ENCODE peak calls at places on chromosome 16, in five cellular contexts. One of them, this sample, is unnamed.

GRCh38 chr16:51907680-51908079 is 639.3 kb downstream of the TOX3 start:
- DNase-seq in WTC11: no peak
- DNase-seq in HCT116: no peak
- DNase-seq in K562: no peak
- DNase-seq in GM12878: no peak
- DNase-seq in this sample: no peak

GRCh38 chr16:49637511-49637910 is 218.4 kb downstream of the ZNF423 start:
- DNase-seq in WTC11: no peak
- DNase-seq in HCT116: no peak
- DNase-seq in K562: no peak
- DNase-seq in GM12878: no peak
- DNase-seq in this sample: no peak

GRCh38 chr16:86862596-86862995 is 284.2 kb downstream of the FOXL1 start:
- DNase-seq in WTC11: no peak
- DNase-seq in HCT116: no peak
- DNase-seq in K562: no peak
- DNase-seq in GM12878: no peak
- DNase-seq in this sample: no peak

GRCh38 chr16:17396762-17397498 is 73.8 kb downstream of the XYLT1 start:
- DNase-seq in WTC11: no peak
- DNase-seq in HCT116: no peak
- DNase-seq in K562: no peak
- DNase-seq in GM12878: no peak
- DNase-seq in this sample: no peak

GRCh38 chr16:14334366-14335105 is 263.4 kb downstream of the MRTFB start:
- DNase-seq in WTC11: no peak
- DNase-seq in HCT116: no peak
- DNase-seq in K562: no peak
- DNase-seq in GM12878: no peak
- DNase-seq in this sample: no peak

GRCh38 chr16:88826070-88826840 is 14.5 kb upstream of the APRT start:
- DNase-seq in WTC11: no peak
- DNase-seq in HCT116: no peak
- DNase-seq in K562: no peak
- DNase-seq in GM12878: no peak
- DNase-seq in this sample: no peak

GRCh38 chr16:66906916-66907836 is 11.5 kb downstream of the CDH16 start:
- DNase-seq in WTC11: no peak
- DNase-seq in HCT116: no peak
- DNase-seq in K562: no peak
- DNase-seq in GM12878: no peak
- DNase-seq in this sample: no peak

GRCh38 chr16:8326234-8326633 is 264.1 kb downstream of the TMEM114 start:
- DNase-seq in WTC11: no peak
- DNase-seq in HCT116: no peak
- DNase-seq in K562: no peak
- DNase-seq in GM12878: no peak
- DNase-seq in this sample: no peak

GRCh38 chr16:80852261-80852872 is 48.0 kb upstream of the CDYL2 start:
- DNase-seq in WTC11: peak
- DNase-seq in HCT116: peak
- DNase-seq in K562: peak
- DNase-seq in GM12878: no peak
- DNase-seq in this sample: peak

GRCh38 chr16:79843631-79844043 is 243.1 kb upstream of the MAF start:
- DNase-seq in WTC11: no peak
- DNase-seq in HCT116: no peak
- DNase-seq in K562: no peak
- DNase-seq in GM12878: peak
- DNase-seq in this sample: no peak

GRCh38 chr16:23148513-23149266 is 562 bp downstream of the USP31 start:
- DNase-seq in WTC11: peak
- DNase-seq in HCT116: no peak
- DNase-seq in K562: peak
- DNase-seq in GM12878: no peak
- DNase-seq in this sample: peak

DNA sequence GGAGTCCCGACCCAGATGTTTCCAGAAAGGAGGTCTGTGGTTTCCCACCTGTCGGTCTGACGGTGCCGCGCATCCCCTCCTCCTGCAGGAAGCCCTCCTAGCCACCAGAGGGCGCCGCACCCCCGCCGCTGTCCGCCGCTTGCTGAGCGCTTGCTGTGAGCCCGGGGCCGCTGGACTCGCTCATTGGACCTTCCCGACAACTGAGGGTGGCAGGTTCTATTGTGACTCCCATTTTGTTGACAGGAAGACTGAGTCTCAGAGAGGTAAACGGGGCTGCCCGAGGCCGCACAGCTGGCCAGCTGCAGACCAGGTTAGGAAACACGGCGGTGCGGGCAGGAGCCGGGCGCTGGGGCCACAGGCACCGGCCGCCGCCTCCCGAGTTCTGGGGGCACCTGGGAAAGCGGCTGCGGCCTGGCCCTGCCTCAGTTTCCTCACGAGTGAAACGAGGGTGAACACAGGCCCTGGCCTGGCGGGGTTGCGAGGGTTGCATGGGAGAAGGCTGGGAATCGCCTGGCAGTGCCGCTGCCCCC is 191.1 kb upstream of the CIBAR2 start:
- DNase-seq in WTC11: peak
- DNase-seq in HCT116: peak
- DNase-seq in K562: peak
- DNase-seq in GM12878: no peak
- DNase-seq in this sample: no peak
- TF ChIP-seq ATF3 in WTC11: no peak
- TF ChIP-seq ATF3 in HCT116: no peak
- TF ChIP-seq ATF3 in K562: no peak
- TF ChIP-seq ATF3 in GM12878: no peak
- TF ChIP-seq ATF3 in this sample: no peak

DNA sequence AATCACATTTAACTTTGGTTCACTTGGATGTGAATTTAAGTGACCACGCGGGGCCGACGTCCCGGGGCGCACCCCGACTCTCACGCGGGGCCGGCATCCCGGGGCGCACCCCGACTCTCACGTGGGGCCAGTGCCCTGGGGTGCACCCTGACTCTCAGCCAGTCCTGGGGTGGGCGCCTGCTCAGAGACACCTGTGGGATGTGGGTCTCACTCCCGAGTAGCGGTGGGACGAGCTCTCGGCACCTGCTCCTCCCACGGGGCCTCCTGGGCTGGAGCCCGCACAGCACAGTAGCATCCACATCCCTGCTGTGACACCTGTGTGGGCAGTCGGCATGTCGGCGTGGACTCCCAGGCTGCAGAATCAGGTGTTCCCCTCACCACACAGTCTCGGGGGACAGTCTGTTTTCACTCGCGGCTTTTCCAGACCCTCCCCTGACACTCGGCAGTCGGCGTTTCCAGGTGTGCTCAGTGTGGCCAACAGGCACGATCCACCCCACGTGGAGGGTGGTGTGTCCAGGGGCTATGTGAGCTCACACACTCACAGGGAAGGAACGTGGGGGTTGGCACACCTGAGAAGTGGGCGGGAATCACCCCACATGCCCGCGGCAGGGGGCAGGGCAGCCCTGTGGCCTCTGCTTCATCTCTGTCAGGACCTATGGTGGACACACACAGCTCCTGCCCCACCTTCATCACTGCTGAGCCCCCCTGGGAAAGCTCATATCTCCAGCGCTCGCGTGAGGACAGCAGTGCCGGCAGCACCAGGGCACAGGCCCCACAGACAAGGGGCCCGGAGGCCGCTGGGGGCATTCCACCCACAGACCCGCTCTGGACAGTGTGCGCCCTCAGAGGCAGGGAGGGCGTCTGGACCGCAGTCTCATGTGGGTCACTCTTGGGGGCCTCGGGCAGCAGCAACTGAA is 51.8 kb downstream of the LMF1 start:
- DNase-seq in WTC11: no peak
- DNase-seq in HCT116: no peak
- DNase-seq in K562: no peak
- DNase-seq in GM12878: no peak
- DNase-seq in this sample: no peak
- TF ChIP-seq ATF3 in WTC11: no peak
- TF ChIP-seq ATF3 in HCT116: no peak
- TF ChIP-seq ATF3 in K562: no peak
- TF ChIP-seq ATF3 in GM12878: no peak
- TF ChIP-seq ATF3 in this sample: no peak

GRCh38 chr16:11236441-11236840 is 19.6 kb downstream of the SOCS1 start:
- DNase-seq in WTC11: no peak
- DNase-seq in HCT116: no peak
- DNase-seq in K562: no peak
- DNase-seq in GM12878: no peak
- DNase-seq in this sample: no peak
- TF ChIP-seq ATF3 in WTC11: no peak
- TF ChIP-seq ATF3 in HCT116: no peak
- TF ChIP-seq ATF3 in K562: no peak
- TF ChIP-seq ATF3 in GM12878: no peak
- TF ChIP-seq ATF3 in this sample: no peak

GRCh38 chr16:57998484-57998883 is 2.0 kb downstream of the ZNF319 start:
- DNase-seq in WTC11: peak
- DNase-seq in HCT116: no peak
- DNase-seq in K562: no peak
- DNase-seq in GM12878: no peak
- DNase-seq in this sample: no peak

GRCh38 chr16:58000706-58001676 is at the start of gene USB1:
- DNase-seq in WTC11: peak
- DNase-seq in HCT116: peak
- DNase-seq in K562: peak
- DNase-seq in GM12878: peak
- DNase-seq in this sample: peak

GRCh38 chr16:57999366-57999970 is 1.0 kb downstream of the ZNF319 start:
- DNase-seq in WTC11: no peak
- DNase-seq in HCT116: no peak
- DNase-seq in K562: no peak
- DNase-seq in GM12878: no peak
- DNase-seq in this sample: no peak

GRCh38 chr16:57998992-57999365 is 1.5 kb downstream of the ZNF319 start:
- DNase-seq in WTC11: no peak
- DNase-seq in HCT116: no peak
- DNase-seq in K562: no peak
- DNase-seq in GM12878: no peak
- DNase-seq in this sample: no peak

DNA sequence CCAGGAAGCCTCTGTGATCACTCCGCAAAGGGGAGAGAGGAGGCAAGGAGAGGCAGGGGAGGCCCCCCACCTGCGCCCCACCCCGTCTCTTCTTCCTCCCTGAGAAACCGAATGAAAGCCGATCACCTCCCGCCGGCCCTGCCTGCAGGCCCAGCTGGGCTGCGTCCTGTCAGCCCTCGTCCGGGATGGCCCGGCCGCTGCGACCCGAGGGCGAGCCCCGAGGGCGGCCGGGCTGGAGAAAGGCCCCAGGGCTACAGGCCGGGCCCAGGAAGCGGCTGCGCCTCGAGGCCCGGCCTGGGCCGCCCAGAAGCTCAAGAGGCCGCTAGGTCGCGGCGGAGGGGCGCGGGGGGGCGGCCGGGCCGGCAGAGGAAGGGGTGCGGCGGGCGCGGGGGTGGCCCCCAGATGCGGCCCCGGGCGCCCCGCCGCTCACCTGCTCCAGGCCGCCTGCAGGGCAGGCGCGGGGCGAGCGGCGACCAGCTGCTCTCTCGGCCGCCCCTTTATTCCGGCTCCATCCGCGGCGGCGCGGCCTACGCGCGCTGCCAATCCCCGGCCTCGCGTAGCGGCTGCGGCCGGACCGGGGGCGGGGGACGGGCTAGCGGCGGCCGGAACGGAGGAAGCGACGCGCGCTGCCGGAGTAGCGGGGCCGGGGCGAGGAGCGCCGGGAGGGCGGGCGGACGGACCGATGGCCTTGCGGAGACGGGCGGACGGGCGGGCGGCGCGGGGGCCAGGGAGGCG is at the start of gene ZNF319:
- DNase-seq in WTC11: peak
- DNase-seq in HCT116: no peak
- DNase-seq in K562: peak
- DNase-seq in GM12878: no peak
- DNase-seq in this sample: peak
- TF ChIP-seq ATF3 in WTC11: no peak
- TF ChIP-seq ATF3 in HCT116: no peak
- TF ChIP-seq ATF3 in K562: no peak
- TF ChIP-seq ATF3 in GM12878: no peak
- TF ChIP-seq ATF3 in this sample: no peak

GRCh38 chr16:77856455-77857138 is 68.2 kb downstream of the VAT1L start:
- DNase-seq in WTC11: no peak
- DNase-seq in HCT116: no peak
- DNase-seq in K562: no peak
- DNase-seq in GM12878: no peak
- DNase-seq in this sample: no peak
- TF ChIP-seq ATF3 in WTC11: no peak
- TF ChIP-seq ATF3 in HCT116: no peak
- TF ChIP-seq ATF3 in K562: no peak
- TF ChIP-seq ATF3 in GM12878: no peak
- TF ChIP-seq ATF3 in this sample: no peak

DNA sequence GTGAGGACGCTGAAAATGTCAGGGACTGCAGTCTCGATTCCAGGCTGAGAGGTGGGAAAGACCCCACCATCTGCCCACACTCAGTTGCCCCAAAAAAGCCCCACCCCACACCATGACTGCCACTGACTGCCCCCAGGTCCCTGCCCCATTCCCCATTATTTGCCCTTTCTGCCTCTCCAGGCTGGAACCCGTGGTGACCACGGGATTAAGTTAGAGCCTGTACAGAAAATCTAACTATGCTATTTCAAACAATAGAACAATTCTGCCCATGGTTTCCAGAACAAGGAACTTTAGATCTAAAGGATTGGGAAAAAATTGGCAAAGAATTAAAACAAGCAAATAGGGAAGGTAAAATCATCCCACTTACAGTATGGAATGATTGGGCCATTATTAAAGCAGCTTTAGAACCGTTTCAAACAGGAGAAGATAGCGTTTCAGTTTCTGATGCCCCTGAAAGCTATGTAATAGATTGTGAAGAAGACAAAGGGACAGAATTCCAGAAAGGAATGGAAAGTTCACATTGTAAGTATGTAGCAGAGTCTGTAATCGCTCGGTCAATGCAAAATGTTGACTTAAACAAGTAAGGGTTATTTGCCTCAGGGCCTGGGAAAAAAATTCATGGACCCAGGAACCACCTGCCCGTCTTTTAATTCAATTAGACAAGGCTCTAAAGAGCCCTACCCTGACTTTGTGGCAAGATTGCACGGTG is 14.4 kb downstream of the FLYWCH1 start:
- DNase-seq in WTC11: no peak
- DNase-seq in HCT116: no peak
- DNase-seq in K562: no peak
- DNase-seq in GM12878: no peak
- DNase-seq in this sample: no peak
- TF ChIP-seq ATF3 in WTC11: no peak
- TF ChIP-seq ATF3 in HCT116: no peak
- TF ChIP-seq ATF3 in K562: no peak
- TF ChIP-seq ATF3 in GM12878: no peak
- TF ChIP-seq ATF3 in this sample: no peak

GRCh38 chr16:48629016-48629415 is 19.0 kb upstream of the N4BP1 start:
- DNase-seq in WTC11: no peak
- DNase-seq in HCT116: no peak
- DNase-seq in K562: no peak
- DNase-seq in GM12878: no peak
- DNase-seq in this sample: peak
- TF ChIP-seq ATF3 in WTC11: no peak
- TF ChIP-seq ATF3 in HCT116: no peak
- TF ChIP-seq ATF3 in K562: no peak
- TF ChIP-seq ATF3 in GM12878: no peak
- TF ChIP-seq ATF3 in this sample: no peak

GRCh38 chr16:27389272-27389961 is 12.6 kb upstream of the IL21R start:
- DNase-seq in WTC11: no peak
- DNase-seq in HCT116: no peak
- DNase-seq in K562: no peak
- DNase-seq in GM12878: peak
- DNase-seq in this sample: no peak
- TF ChIP-seq ATF3 in WTC11: no peak
- TF ChIP-seq ATF3 in HCT116: no peak
- TF ChIP-seq ATF3 in K562: no peak
- TF ChIP-seq ATF3 in GM12878: no peak
- TF ChIP-seq ATF3 in this sample: no peak

GRCh38 chr16:76653390-76654026 is 376.3 kb downstream of the CNTNAP4 start:
- DNase-seq in WTC11: no peak
- DNase-seq in HCT116: no peak
- DNase-seq in K562: peak
- DNase-seq in GM12878: peak
- DNase-seq in this sample: no peak
- TF ChIP-seq ATF3 in WTC11: no peak
- TF ChIP-seq ATF3 in HCT116: no peak
- TF ChIP-seq ATF3 in K562: no peak
- TF ChIP-seq ATF3 in GM12878: no peak
- TF ChIP-seq ATF3 in this sample: peak